ENCODE peak calls at places on chromosome X, in eight cellular contexts. E is T-helper 2 cell, S is left cardiac atrium, D is HepG2, T is fibroblast of gingiva, X is H54, B is NAMALWA, I is NCI-H1092 treated with DMSO at 0.1 percent for 48 hours. N is an unnamed sample.

GRCh38 chrX:40097101-40097491 is 662 bp downstream of the BCOR start:
- DNase-seq in E (no peak), S (no peak), D (no peak), T (no peak), X (no peak), B (no peak), I (peak; percentile 57), N (peak; percentile 31)

GRCh38 chrX:1581132-1581531 is 10.3 kb upstream of the AKAP17A start:
- DNase-seq in E (peak; percentile 85), S (no peak), D (peak; percentile 52), T (no peak), X (no peak), B (peak; percentile 85), I (peak; percentile 44), N (no peak)

GRCh38 chrX:16666541-16666940 is 16.6 kb downstream of the S100G start:
- DNase-seq in E (no peak), S (no peak), D (no peak), T (peak; percentile 3), X (no peak), B (no peak), I (no peak), N (no peak)

GRCh38 chrX:110087485-110088356 is 84.8 kb downstream of the TMEM164 start:
- DNase-seq in E (no peak), S (no peak), D (no peak), T (peak; percentile 87), X (peak; percentile 31), B (no peak), I (no peak), N (no peak)

GRCh38 chrX:16695079-16695676 is 17.3 kb downstream of the CTPS2 start:
- DNase-seq in E (peak; percentile 37), S (peak; percentile 62), D (peak; percentile 29), T (peak; percentile 7), X (no peak), B (peak; percentile 70), I (peak; percentile 11), N (no peak)

GRCh38 chrX:117989512-117989911 is 127.1 kb downstream of the KLHL13 start:
- DNase-seq in E (no peak), S (no peak), D (no peak), T (peak; percentile 56), X (no peak), B (no peak), I (no peak), N (no peak)

GRCh38 chrX:2464677-2465166 is 36.1 kb downstream of the DHRSX start:
- DNase-seq in E (no peak), S (no peak), D (no peak), T (no peak), X (no peak), B (no peak), I (no peak), N (no peak)

GRCh38 chrX:129717902-129718301 is 20.9 kb upstream of the XPNPEP2 start:
- DNase-seq in E (no peak), S (no peak), D (no peak), T (peak; percentile 81), X (peak; percentile 35), B (no peak), I (no peak), N (no peak)

GRCh38 chrX:19628006-19628575 is 112.8 kb upstream of the MAP3K15 start:
- DNase-seq in E (no peak), S (no peak), D (no peak), T (no peak), X (no peak), B (no peak), I (no peak), N (no peak)

GRCh38 chrX:16445166-16445752 is 204.7 kb upstream of the S100G start:
- DNase-seq in E (peak; percentile 42), S (no peak), D (peak; percentile 1), T (peak; percentile 1), X (no peak), B (peak; percentile 58), I (peak; percentile 35), N (no peak)

GRCh38 chrX:33138677-33139249 is 72.6 kb downstream of the DMD start:
- DNase-seq in E (no peak), S (no peak), D (no peak), T (no peak), X (no peak), B (no peak), I (no peak), N (no peak)